ENCODE peak calls at places on chromosome 15, in ten cellular contexts. S is GM23248; X is activated T-cell treated with anti-CD3 and anti-CD28 coated beads for 24 hours; G is fibroblast of mammary gland; L is T-helper 17 cell; B is naive thymus-derived CD8-positive, alpha-beta T cell; J is EL; P is H9; R is cardiac fibroblast; C is stimulated activated CD4-positive, alpha-beta T cell treated with anti-CD3 and anti-CD28 coated beads, Interleukin-2, amount 100 ng/mL, for 48 hours. W is an unnamed sample.
A peak's percentile ranks its signal among the peaks of the same experiment; 100 is the strongest.

GRCh38 chr15:55279746-55280351 is 9.8 kb downstream of the RAB27A start:
- DNase-seq in S (peak; percentile 96), X (peak; percentile 50), G (peak; percentile 98), L (peak; percentile 45), B (peak; percentile 44), J (peak; percentile 85), P (no peak), R (peak; percentile 67), C (peak; percentile 54), W (peak; percentile 46)

GRCh38 chr15:100658895-100659294 is 56.5 kb downstream of the ASB7 start:
- DNase-seq in S (no peak), X (no peak), G (no peak), L (no peak), B (no peak), J (no peak), P (no peak), R (no peak), C (no peak), W (no peak)

GRCh38 chr15:69988541-69989225 is 109.0 kb downstream of the TLE3 start:
- DNase-seq in S (no peak), X (no peak), G (no peak), L (no peak), B (no peak), J (no peak), P (no peak), R (no peak), C (no peak), W (no peak)

GRCh38 chr15:27864719-27865118 is 234.4 kb downstream of the OCA2 start:
- DNase-seq in S (no peak), X (no peak), G (no peak), L (no peak), B (no peak), J (no peak), P (no peak), R (no peak), C (no peak), W (no peak)

GRCh38 chr15:29470311-29470710 is 200.7 kb upstream of the NSMCE3 start:
- DNase-seq in S (no peak), X (no peak), G (no peak), L (no peak), B (no peak), J (no peak), P (no peak), R (no peak), C (no peak), W (peak; percentile 34)

GRCh38 chr15:70111203-70112017 is 13.7 kb upstream of the TLE3 start:
- DNase-seq in S (peak; percentile 67), X (no peak), G (peak; percentile 85), L (no peak), B (no peak), J (peak; percentile 66), P (peak; percentile 87), R (peak; percentile 93), C (no peak), W (no peak)

GRCh38 chr15:69685524-69686452 is 233.2 kb downstream of the RPLP1 start:
- DNase-seq in S (no peak), X (no peak), G (no peak), L (no peak), B (no peak), J (no peak), P (no peak), R (no peak), C (no peak), W (peak; percentile 18)

GRCh38 chr15:31230630-31231485 is 95.8 kb upstream of the KLF13 start:
- DNase-seq in S (no peak), X (no peak), G (no peak), L (no peak), B (no peak), J (no peak), P (no peak), R (no peak), C (no peak), W (no peak)

GRCh38 chr15:98363416-98363815 is 284.9 kb upstream of the IGF1R start:
- DNase-seq in S (no peak), X (no peak), G (no peak), L (no peak), B (no peak), J (no peak), P (no peak), R (no peak), C (no peak), W (no peak)

GRCh38 chr15:65058394-65059368 is 9.1 kb downstream of the RASL12 start:
- DNase-seq in S (no peak), X (no peak), G (no peak), L (no peak), B (no peak), J (no peak), P (no peak), R (no peak), C (no peak), W (no peak)

GRCh38 chr15:100602822-100603393 is 519 bp downstream of the ASB7 start:
- DNase-seq in S (peak; percentile 64), X (peak; percentile 30), G (no peak), L (peak; percentile 10), B (no peak), J (peak; percentile 23), P (peak; percentile 47), R (peak; percentile 26), C (peak; percentile 31), W (peak; percentile 14)

GRCh38 chr15:27770769-27771554 is 328.2 kb downstream of the OCA2 start:
- DNase-seq in S (no peak), X (no peak), G (no peak), L (no peak), B (no peak), J (no peak), P (no peak), R (no peak), C (no peak), W (no peak)

GRCh38 chr15:74540135-74540760 is 772 bp upstream of the ARID3B start:
- DNase-seq in S (peak; percentile 70), X (no peak), G (peak; percentile 57), L (no peak), B (no peak), J (peak; percentile 62), P (no peak), R (no peak), C (no peak), W (no peak)

GRCh38 chr15:58441376-58442070 is 9.7 kb downstream of the LIPC start:
- DNase-seq in S (peak; percentile 89), X (no peak), G (peak; percentile 96), L (no peak), B (no peak), J (peak; percentile 81), P (no peak), R (peak; percentile 53), C (no peak), W (peak; percentile 74)

GRCh38 chr15:81339851-81340250 is 15.9 kb upstream of the STARD5 start:
- DNase-seq in S (no peak), X (no peak), G (no peak), L (no peak), B (no peak), J (no peak), P (no peak), R (no peak), C (no peak), W (no peak)

GRCh38 chr15:31272558-31273257 is 53.9 kb upstream of the KLF13 start:
- DNase-seq in S (no peak), X (no peak), G (no peak), L (no peak), B (no peak), J (no peak), P (peak; percentile 37), R (no peak), C (no peak), W (no peak)

GRCh38 chr15:98878172-98878571 is 129.4 kb downstream of the PGPEP1L start:
- DNase-seq in S (peak; percentile 78), X (no peak), G (no peak), L (no peak), B (no peak), J (peak; percentile 53), P (no peak), R (no peak), C (no peak), W (no peak)

GRCh38 chr15:31051646-31052045 is 49.9 kb downstream of the TRPM1 start:
- DNase-seq in S (no peak), X (no peak), G (no peak), L (no peak), B (no peak), J (no peak), P (no peak), R (no peak), C (no peak), W (no peak)

W was measured in RWPE1.